ENCODE peak calls at places on chromosomes 12 and 14, in six cellular contexts. I is cardiac muscle cell, A is GM20000, H is natural killer cell, Y is epithelial cell of esophagus, V is lung. O is an unnamed sample.

GRCh38 chr14:105315941-105316562 is 1.5 kb downstream of the PACS2 start:
- DNase-seq in I (no peak), Y (peak), V (no peak), A (no peak), H (no peak), O (no peak)

GRCh38 chr14:40119321-40119720 is 687.1 kb upstream of the FBXO33 start:
- DNase-seq in Y (no peak), I (peak), H (no peak), A (no peak), V (no peak), O (no peak)

GRCh38 chr12:105275997-105276760 is 40.2 kb upstream of the APPL2 start:
- DNase-seq in H (no peak), A (no peak), I (no peak), Y (peak), V (no peak), O (no peak)

GRCh38 chr14:95527392-95528002 is 7.4 kb upstream of the GLRX5 start:
- DNase-seq in H (no peak), A (peak), Y (peak), V (no peak), I (no peak), O (no peak)

GRCh38 chr12:15717940-15718567 is 71.1 kb downstream of the EPS8 start:
- DNase-seq in I (no peak), Y (no peak), V (no peak), A (no peak), H (no peak), O (no peak)

GRCh38 chr12:99453831-99454538 is 193.6 kb upstream of the GARIN6 start:
- DNase-seq in A (peak), I (peak), H (no peak), V (no peak), Y (no peak), O (no peak)

GRCh38 chr12:132392389-132393244 is 63.2 kb upstream of the GALNT9 start:
- DNase-seq in Y (no peak), H (no peak), A (no peak), I (no peak), V (no peak), O (no peak)

GRCh38 chr14:34692348-34692747 is 22.0 kb downstream of the CFL2 start:
- DNase-seq in Y (no peak), H (no peak), I (no peak), A (no peak), V (no peak), O (no peak)

GRCh38 chr12:92717202-92717601 is 14.4 kb downstream of the PLEKHG7 start:
- DNase-seq in A (no peak), V (no peak), I (no peak), H (no peak), Y (peak), O (no peak)

GRCh38 chr12:53722450-53723041 is 4.7 kb downstream of the CALCOCO1 start:
- DNase-seq in I (no peak), Y (no peak), V (no peak), H (no peak), A (peak), O (no peak)

GRCh38 chr12:120356567-120357030 is 12.4 kb downstream of the MSI1 start:
- DNase-seq in I (peak), Y (peak), A (peak), H (peak), V (peak), O (peak)

GRCh38 chr12:2112401-2112800 is 59.6 kb downstream of the CACNA1C start:
- DNase-seq in I (no peak), V (no peak), A (no peak), H (no peak), Y (no peak), O (no peak)

GRCh38 chr14:36055052-36055378 is 121.5 kb downstream of the PTCSC3 start:
- DNase-seq in I (no peak), H (no peak), Y (no peak), A (no peak), V (no peak), O (no peak)

GRCh38 chr14:104699426-104699748 is 10.0 kb downstream of the INF2 start:
- DNase-seq in A (no peak), Y (no peak), I (no peak), H (no peak), V (no peak), O (no peak)

GRCh38 chr12:104630230-104630670 is 173.5 kb downstream of the CHST11 start:
- DNase-seq in H (no peak), V (no peak), Y (no peak), A (no peak), I (no peak), O (no peak)

GRCh38 chr12:124391340-124392261 is 96.7 kb downstream of the RFLNA start:
- DNase-seq in A (peak), V (peak), I (no peak), H (peak), Y (peak), O (no peak)
- TF ChIP-seq CTCF in A (no peak), V (no peak), I (no peak), H (no peak), Y (no peak), O (no peak)

GRCh38 chr12:118050972-118051910 is 9.7 kb downstream of the WSB2 start:
- DNase-seq in H (no peak), V (no peak), Y (no peak), A (no peak), I (no peak), O (no peak)
- TF ChIP-seq CTCF in H (no peak), V (no peak), Y (no peak), A (no peak), I (no peak), O (no peak)

GRCh38 chr12:56751712-56752598 is at the start of gene PRIM1:
- DNase-seq in H (peak), V (peak), I (peak), Y (peak), A (peak), O (peak)
- TF ChIP-seq CTCF in H (no peak), V (no peak), I (no peak), Y (no peak), A (no peak), O (peak)

GRCh38 chr14:33218030-33218429 is 279.4 kb downstream of the NPAS3 start:
- DNase-seq in Y (no peak), I (no peak), H (no peak), V (no peak), A (no peak), O (no peak)
- TF ChIP-seq CTCF in Y (no peak), I (no peak), H (no peak), V (no peak), A (no peak), O (no peak)

DNA sequence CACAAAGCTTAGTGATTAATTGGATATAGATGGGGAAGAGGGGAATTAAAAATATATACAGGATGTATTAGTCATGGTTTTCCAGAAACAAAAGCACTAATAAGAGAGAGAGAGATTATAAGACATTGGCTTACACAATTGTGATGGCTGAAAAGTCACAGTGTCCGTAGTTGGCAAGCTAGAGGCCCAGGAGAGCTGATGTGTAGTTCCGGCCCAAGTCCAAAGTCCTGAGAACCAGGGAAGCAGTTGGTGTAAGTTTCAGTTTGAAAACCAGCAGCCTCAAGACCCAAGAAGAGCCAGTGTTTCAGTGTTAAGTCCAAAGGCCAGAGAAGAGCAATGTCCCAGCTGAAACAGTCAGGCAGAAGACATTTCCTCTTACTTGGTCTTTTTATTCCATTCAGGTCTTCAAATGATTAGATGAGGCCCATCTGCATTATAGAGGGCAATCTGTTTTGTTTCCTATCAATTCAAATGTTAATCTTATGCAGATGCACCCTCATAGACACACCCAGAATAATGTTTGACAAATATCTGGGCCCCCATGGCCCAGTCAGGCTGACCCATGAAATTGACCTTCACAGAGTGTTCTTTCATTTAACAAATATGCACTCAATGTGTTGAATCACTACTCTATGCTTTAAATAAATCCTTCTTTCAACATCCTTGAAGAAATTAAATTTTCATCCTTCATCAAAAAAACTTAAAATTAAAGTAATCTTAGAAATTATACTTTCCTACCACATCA is 67.2 kb upstream of the DIO2 start:
- DNase-seq in V (no peak), A (no peak), I (no peak), Y (no peak), H (no peak), O (no peak)
- TF ChIP-seq CTCF in V (no peak), A (no peak), I (no peak), Y (no peak), H (no peak), O (no peak)

GRCh38 chr14:26276757-26277156 is 321.1 kb downstream of the NOVA1 start:
- DNase-seq in V (no peak), I (peak), A (no peak), H (no peak), Y (no peak), O (no peak)
- TF ChIP-seq CTCF in V (no peak), I (no peak), A (no peak), H (no peak), Y (peak), O (peak)

DNA sequence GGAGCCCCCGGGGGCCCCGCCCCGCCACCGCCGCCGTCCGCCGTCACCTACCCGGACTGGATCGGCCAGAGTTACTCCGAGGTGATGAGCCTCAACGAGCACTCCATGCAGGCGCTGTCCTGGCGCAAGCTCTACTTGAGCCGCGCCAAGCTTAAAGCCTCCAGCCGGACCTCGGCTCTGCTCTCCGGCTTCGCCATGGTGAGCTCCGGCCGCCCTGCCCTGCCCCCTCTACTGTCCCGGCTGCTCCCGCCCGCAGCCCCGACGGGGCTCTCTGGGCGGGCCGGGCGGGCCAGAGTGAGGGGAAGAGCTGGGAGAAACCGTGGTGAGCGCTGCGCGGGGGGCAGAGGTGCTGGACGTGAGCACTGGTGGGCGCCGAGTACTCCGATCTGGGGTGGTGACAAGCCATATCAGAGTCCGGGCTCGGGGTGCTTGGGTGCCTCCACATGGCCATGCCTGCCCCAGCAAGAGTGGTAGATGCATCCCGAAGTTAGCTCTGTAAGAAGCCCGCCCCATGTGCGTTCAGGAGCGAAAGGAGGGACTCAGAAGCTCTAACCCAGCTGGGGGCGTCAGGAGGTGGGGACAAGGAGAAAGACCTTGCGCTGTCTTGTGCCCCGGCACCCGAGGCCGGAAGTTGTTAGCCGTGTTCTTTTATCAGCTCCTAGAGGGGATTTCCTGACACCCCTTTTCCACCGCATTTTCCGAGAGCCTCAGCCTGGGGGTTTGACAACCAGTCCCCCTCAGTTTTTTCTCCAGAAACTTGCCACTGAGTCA is 708 bp downstream of the ORAI1 start:
- DNase-seq in A (peak), H (peak), V (peak), Y (peak), I (peak), O (peak)
- TF ChIP-seq CTCF in A (peak), H (no peak), V (no peak), Y (peak), I (no peak), O (no peak)

O was measured in progenitor cell of endocrine pancreas.